ENCODE peak calls at places on chromosomes 12 and 14, in four cellular contexts. One of them, this sample, is unnamed.

GRCh38 chr14:104659764-104660523 is 29.5 kb upstream of the INF2 start:
- DNase-seq in cardiac muscle cell: no peak
- DNase-seq in astrocyte: no peak
- DNase-seq in Caco-2: no peak
- DNase-seq in this sample: no peak

GRCh38 chr12:120099738-120100137 is 16.8 kb downstream of the RAB35 start:
- DNase-seq in astrocyte: no peak
- DNase-seq in cardiac muscle cell: no peak
- DNase-seq in Caco-2: no peak
- DNase-seq in this sample: no peak

GRCh38 chr12:48716168-48716492 is 377 bp downstream of the CCNT1 start:
- DNase-seq in astrocyte: no peak
- DNase-seq in cardiac muscle cell: no peak
- DNase-seq in Caco-2: peak; percentile 12
- DNase-seq in this sample: no peak

GRCh38 chr14:96368534-96368933 is 5.2 kb downstream of the GSKIP start:
- DNase-seq in Caco-2: no peak
- DNase-seq in cardiac muscle cell: no peak
- DNase-seq in astrocyte: no peak
- DNase-seq in this sample: no peak

GRCh38 chr14:103533137-103533998 is 4.4 kb downstream of the TRMT61A start:
- DNase-seq in cardiac muscle cell: no peak
- DNase-seq in astrocyte: no peak
- DNase-seq in Caco-2: no peak
- DNase-seq in this sample: no peak

GRCh38 chr14:101588286-101588975 is 27.1 kb downstream of the DIO3 start:
- DNase-seq in Caco-2: no peak
- DNase-seq in astrocyte: no peak
- DNase-seq in cardiac muscle cell: no peak
- DNase-seq in this sample: no peak

GRCh38 chr12:22529281-22530060 is 14.9 kb downstream of the C2CD5 start:
- DNase-seq in astrocyte: peak; percentile 26
- DNase-seq in Caco-2: peak; percentile 32
- DNase-seq in cardiac muscle cell: peak; percentile 32
- DNase-seq in this sample: peak; percentile 24

GRCh38 chr12:110619534-110619953 is 5.6 kb downstream of the TCTN1 start:
- DNase-seq in Caco-2: no peak
- DNase-seq in cardiac muscle cell: no peak
- DNase-seq in astrocyte: no peak
- DNase-seq in this sample: peak; percentile 38

GRCh38 chr12:93256258-93256969 is 121.3 kb upstream of the NUDT4 start:
- DNase-seq in cardiac muscle cell: peak; percentile 62
- DNase-seq in astrocyte: no peak
- DNase-seq in Caco-2: no peak
- DNase-seq in this sample: no peak

GRCh38 chr14:66568220-66568619 is 60.3 kb downstream of the GPHN start:
- DNase-seq in cardiac muscle cell: peak; percentile 4
- DNase-seq in astrocyte: no peak
- DNase-seq in Caco-2: no peak
- DNase-seq in this sample: peak; percentile 24

GRCh38 chr14:37903561-37904191 is 304.0 kb upstream of the SSTR1 start:
- DNase-seq in astrocyte: peak; percentile 8
- DNase-seq in cardiac muscle cell: peak; percentile 65
- DNase-seq in Caco-2: peak; percentile 53
- DNase-seq in this sample: peak; percentile 74

GRCh38 chr12:31277081-31277480 is 48.9 kb downstream of the SINHCAF start:
- DNase-seq in cardiac muscle cell: no peak
- DNase-seq in Caco-2: no peak
- DNase-seq in astrocyte: no peak
- DNase-seq in this sample: no peak

GRCh38 chr14:68964300-68965093 is 14.6 kb downstream of the ACTN1 start:
- DNase-seq in Caco-2: peak; percentile 18
- DNase-seq in cardiac muscle cell: no peak
- DNase-seq in astrocyte: no peak
- DNase-seq in this sample: no peak

GRCh38 chr12:100901266-100901665 is 106.7 kb downstream of the ANO4 start:
- DNase-seq in cardiac muscle cell: no peak
- DNase-seq in Caco-2: no peak
- DNase-seq in astrocyte: peak; percentile 10
- DNase-seq in this sample: no peak

GRCh38 chr12:26961803-26962202 is 23.5 kb downstream of the FGFR1OP2 start:
- DNase-seq in Caco-2: no peak
- DNase-seq in astrocyte: no peak
- DNase-seq in cardiac muscle cell: no peak
- DNase-seq in this sample: no peak

GRCh38 chr12:110684322-110684836 is 4.5 kb downstream of the HVCN1 start:
- DNase-seq in cardiac muscle cell: peak; percentile 33
- DNase-seq in astrocyte: no peak
- DNase-seq in Caco-2: no peak
- DNase-seq in this sample: peak; percentile 44

DNA sequence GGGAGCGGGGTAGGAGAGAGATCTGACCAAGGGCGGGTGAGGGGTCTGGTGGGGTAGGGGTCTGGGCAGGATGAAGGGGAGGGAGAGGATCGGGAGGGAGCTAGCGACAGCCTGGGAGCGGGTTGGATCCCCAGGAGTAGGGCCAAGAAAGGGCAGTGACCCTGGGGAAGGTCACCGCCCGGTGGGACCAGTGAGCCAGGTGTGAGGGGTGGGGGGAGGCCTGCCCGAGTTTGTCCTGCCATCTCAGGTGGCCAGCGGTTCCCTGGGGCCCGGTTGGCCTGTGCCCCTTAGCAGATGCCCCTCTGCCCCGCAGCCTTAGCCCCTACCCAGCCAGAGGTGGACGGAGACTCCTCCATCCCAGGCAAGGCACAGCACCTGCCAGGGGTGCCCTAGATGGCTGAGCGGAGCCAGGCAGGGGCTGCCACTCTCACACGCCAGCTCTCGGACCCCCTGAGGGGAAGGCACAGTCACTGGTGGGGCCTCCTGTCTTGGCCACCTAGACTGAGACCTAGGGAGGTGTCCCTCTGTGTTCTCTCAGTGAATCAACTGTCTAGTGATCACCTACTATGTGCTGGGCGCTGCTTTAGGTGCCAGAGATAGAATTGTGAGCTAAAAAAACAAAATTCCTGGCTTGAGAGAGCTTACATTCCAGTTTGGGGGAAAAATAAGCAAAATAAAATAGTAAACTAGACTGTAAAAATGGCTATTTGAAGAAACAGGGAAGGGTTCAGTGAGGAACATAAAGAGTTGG is 631 bp upstream of the TTC7B start:
- DNase-seq in Caco-2: no peak
- DNase-seq in astrocyte: no peak
- DNase-seq in cardiac muscle cell: no peak
- DNase-seq in this sample: no peak
- H3K4me3 ChIP-seq in Caco-2: peak overlapping the region; percentile 33
- H3K4me3 ChIP-seq in astrocyte: no peak overlapping the region
- H3K4me3 ChIP-seq in cardiac muscle cell: peak overlapping the region; percentile 13
- H3K4me3 ChIP-seq in this sample: peak overlapping the region; percentile 8

GRCh38 chr12:68813242-68813593 is 5.2 kb downstream of the MDM2 start:
- DNase-seq in cardiac muscle cell: no peak
- DNase-seq in Caco-2: no peak
- DNase-seq in astrocyte: no peak
- DNase-seq in this sample: no peak
- H3K4me3 ChIP-seq in cardiac muscle cell: no peak overlapping the region
- H3K4me3 ChIP-seq in Caco-2: no peak overlapping the region
- H3K4me3 ChIP-seq in astrocyte: peak overlapping the region; percentile 34
- H3K4me3 ChIP-seq in this sample: peak overlapping the region; percentile 37

GRCh38 chr14:20667957-20668356 is 16.4 kb upstream of the RNASE4 start:
- DNase-seq in astrocyte: no peak
- DNase-seq in Caco-2: no peak
- DNase-seq in cardiac muscle cell: no peak
- DNase-seq in this sample: no peak

GRCh38 chr14:20675669-20676068 is 8.7 kb upstream of the RNASE4 start:
- DNase-seq in cardiac muscle cell: no peak
- DNase-seq in Caco-2: no peak
- DNase-seq in astrocyte: no peak
- DNase-seq in this sample: no peak

GRCh38 chr14:20676072-20676471 is 8.3 kb upstream of the RNASE4 start:
- DNase-seq in cardiac muscle cell: no peak
- DNase-seq in astrocyte: no peak
- DNase-seq in Caco-2: no peak
- DNase-seq in this sample: no peak

GRCh38 chr14:20668969-20669368 is 15.4 kb upstream of the RNASE4 start:
- DNase-seq in Caco-2: no peak
- DNase-seq in cardiac muscle cell: no peak
- DNase-seq in astrocyte: no peak
- DNase-seq in this sample: no peak

DNA sequence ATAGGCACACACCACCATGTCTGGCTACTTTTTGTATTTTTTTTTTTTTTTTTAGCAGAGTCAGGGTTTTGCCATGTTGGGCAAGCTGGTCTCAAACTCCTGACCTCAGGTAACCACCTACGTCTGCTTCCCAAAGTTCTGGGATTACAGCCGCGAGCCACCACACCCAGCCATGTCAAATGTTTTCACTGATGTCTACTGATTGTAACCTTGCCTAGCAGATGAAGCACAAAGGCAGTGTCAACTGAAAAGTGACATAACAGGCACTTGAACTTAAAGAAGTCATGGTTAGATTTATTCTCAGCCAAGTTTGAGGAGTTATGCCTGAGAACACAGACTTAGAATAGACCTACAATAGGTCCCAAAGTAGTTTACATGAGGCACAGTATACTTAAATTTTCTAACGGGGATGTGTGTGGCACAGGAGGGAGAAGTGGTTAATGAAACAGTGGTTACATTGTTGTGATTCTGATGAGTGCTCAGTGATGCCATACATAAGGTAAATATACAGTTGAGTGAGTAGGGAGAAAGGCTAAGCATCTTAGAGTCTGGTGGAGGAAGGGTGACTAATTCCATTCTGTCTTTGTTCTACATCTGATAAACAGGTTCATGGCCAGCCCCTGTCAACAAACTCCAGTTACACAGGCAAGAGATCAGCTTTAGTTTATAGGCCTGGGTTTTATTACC is 12.6 kb upstream of the RNASE4 start:
- DNase-seq in cardiac muscle cell: no peak
- DNase-seq in Caco-2: no peak
- DNase-seq in astrocyte: no peak
- DNase-seq in this sample: no peak
- H3K4me3 ChIP-seq in cardiac muscle cell: no peak overlapping the region
- H3K4me3 ChIP-seq in Caco-2: no peak overlapping the region
- H3K4me3 ChIP-seq in astrocyte: no peak overlapping the region
- H3K4me3 ChIP-seq in this sample: no peak overlapping the region

DNA sequence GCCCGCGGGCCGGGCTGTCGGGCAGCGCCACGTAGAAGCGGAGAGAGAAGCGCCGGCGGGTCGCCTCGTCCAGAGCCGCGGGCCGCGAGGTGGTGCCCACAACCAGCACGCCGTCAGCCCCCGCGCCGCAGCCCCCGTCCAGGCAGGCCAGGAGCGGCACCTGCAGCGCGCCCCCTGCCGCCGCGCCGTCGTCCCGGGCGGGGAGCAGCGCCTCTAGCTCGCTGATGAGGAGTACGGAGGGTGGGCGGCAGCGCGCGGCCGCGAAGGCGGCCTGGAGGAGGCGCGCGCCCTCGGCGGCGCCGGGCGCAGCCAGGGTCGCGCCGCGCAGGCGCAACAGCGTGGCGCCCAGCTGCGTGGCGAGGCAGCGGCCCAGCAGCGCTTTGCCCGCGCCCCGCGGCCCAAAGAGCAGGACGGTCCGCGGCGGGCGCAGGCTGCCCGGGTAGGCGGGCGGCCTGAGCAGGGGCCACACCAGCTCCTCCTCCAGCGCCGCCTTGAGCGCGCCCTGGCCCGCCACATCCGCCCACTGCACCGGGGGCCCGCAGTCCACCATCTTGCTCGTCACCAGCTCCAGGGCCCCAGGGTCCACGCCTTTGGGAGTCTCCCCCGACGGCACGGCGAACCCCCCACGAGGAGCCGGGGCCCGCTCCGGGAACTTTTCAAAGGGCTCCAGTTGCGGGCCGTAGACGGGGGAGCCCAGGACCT is 27.6 kb downstream of the FIGNL2 start:
- DNase-seq in Caco-2: peak; percentile 92
- DNase-seq in cardiac muscle cell: peak; percentile 72
- DNase-seq in astrocyte: peak; percentile 51
- DNase-seq in this sample: peak; percentile 24
- H3K4me3 ChIP-seq in Caco-2: peak overlapping the region; percentile 46
- H3K4me3 ChIP-seq in cardiac muscle cell: peak overlapping the region; percentile 28
- H3K4me3 ChIP-seq in astrocyte: peak overlapping the region; percentile 57
- H3K4me3 ChIP-seq in this sample: peak overlapping the region; percentile 27

DNA sequence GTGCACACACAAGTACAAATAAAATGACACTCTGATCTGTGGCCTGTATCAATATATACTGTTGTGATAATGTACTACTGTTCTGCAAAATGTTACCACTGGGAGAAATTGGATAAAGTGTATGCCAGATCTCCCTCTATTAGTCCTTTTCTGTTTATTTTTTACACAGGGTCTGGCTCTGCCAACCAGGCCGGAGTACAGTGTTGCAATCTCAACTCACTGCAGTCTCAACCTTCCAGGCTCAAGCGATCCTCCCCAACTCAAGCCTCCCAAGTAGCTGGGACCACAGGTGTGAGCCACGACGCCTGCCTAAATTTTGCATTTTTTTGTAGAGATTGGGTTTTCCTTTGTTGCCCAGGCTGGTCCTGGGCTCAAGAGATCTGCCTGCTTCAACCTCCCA is 1.9 kb downstream of the NT5DC3 start:
- DNase-seq in Caco-2: no peak
- DNase-seq in cardiac muscle cell: peak; percentile 49
- DNase-seq in astrocyte: no peak
- DNase-seq in this sample: no peak
- H3K4me3 ChIP-seq in Caco-2: no peak overlapping the region
- H3K4me3 ChIP-seq in cardiac muscle cell: no peak overlapping the region
- H3K4me3 ChIP-seq in astrocyte: peak overlapping the region; percentile 68
- H3K4me3 ChIP-seq in this sample: no peak overlapping the region

DNA sequence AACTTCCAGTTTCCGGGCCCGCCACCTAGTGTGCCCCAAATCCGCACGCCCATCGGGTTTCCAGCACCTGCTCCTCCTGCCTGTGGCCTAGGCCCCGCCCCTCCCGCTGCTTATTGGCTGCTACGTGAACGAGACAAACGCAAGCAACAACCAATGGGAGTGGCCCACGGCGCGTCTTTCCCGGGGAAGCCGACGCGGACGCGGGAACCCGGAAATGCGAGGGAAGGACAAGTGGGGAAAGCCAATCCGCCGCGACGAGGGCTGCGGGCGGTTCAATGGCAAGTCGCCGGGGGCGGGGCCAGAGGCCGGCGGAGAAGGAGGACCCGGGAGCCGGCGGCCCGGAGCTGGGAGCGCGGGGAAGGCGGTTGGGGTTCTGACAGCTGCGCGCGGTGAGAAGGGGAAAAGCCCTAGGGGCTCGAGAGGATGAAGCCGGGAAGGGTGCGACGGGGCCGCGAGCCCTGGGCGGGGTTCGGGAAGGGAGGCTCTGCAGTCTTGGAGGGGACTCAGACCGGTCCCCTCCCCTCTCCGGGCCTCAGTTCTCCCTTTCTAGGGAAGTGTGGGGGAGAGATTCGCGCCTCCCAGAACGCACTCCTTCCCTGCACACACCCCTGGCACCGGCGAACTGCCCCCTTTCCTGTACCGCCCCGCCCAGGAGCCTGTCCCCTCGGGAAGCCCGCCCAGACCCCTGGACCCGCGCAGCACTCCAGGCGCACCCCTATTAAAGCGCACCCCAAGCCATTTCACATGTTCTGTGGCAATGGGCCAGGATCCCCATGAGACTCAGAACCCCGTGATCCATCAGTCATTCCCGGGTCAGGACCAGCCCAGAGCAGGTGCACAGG is at the start of gene FICD:
- DNase-seq in Caco-2: peak; percentile 99
- DNase-seq in astrocyte: peak; percentile 93
- DNase-seq in cardiac muscle cell: peak; percentile 98
- DNase-seq in this sample: peak; percentile 100
- H3K4me3 ChIP-seq in Caco-2: peak within 1 kb of the TSS; percentile 77
- H3K4me3 ChIP-seq in astrocyte: peak within 1 kb of the TSS; percentile 81
- H3K4me3 ChIP-seq in cardiac muscle cell: peak within 1 kb of the TSS; percentile 80
- H3K4me3 ChIP-seq in this sample: peak within 1 kb of the TSS; percentile 95